ENCODE peak calls at places on chromosomes 1 and 21, in seven cellular contexts. I is left ventricle myocardium inferior, J is kidney tubule cell, G is NCI-H2107, P is NCI-H82, X is HuH-7.5, L is ACHN. B is an unnamed sample.

GRCh38 chr1:88237026-88237425 is 447.0 kb upstream of the PKN2 start:
- DNase-seq in I (no peak), J (peak), G (no peak), P (peak), X (no peak), L (no peak), B (no peak)

GRCh38 chr1:235697517-235697916 is 47.9 kb upstream of the GNG4 start:
- DNase-seq in I (no peak), J (no peak), G (no peak), P (no peak), X (no peak), L (no peak), B (no peak)

GRCh38 chr1:212607206-212607923 is 1.2 kb upstream of the ATF3 start:
- DNase-seq in I (peak), J (peak), G (no peak), P (peak), X (no peak), L (no peak), B (peak)

GRCh38 chr1:109274533-109275476 is 8.1 kb downstream of the PSRC1 start:
- DNase-seq in I (peak), J (peak), G (no peak), P (no peak), X (peak), L (peak), B (no peak)

GRCh38 chr21:43865471-43866181 is 603 bp downstream of the AGPAT3 start:
- DNase-seq in I (peak), J (peak), G (no peak), P (no peak), X (peak), L (peak), B (peak)

GRCh38 chr1:170487503-170487902 is 44.5 kb upstream of the GORAB start:
- DNase-seq in I (no peak), J (no peak), G (no peak), P (no peak), X (no peak), L (no peak), B (no peak)

GRCh38 chr1:192788184-192788583 is 20.7 kb upstream of the RGS2 start:
- DNase-seq in I (no peak), J (peak), G (no peak), P (peak), X (no peak), L (peak), B (no peak)

GRCh38 chr1:24742090-24742938 is 2.9 kb upstream of the CLIC4 start:
- DNase-seq in I (no peak), J (peak), G (no peak), P (peak), X (no peak), L (no peak), B (no peak)

GRCh38 chr1:111621050-111621449 is 1.5 kb downstream of the RAP1A start:
- DNase-seq in I (no peak), J (no peak), G (no peak), P (no peak), X (no peak), L (no peak), B (no peak)

GRCh38 chr1:25255711-25256577 is 8.7 kb upstream of the RSRP1 start:
- DNase-seq in I (no peak), J (no peak), G (no peak), P (no peak), X (no peak), L (no peak), B (no peak)

GRCh38 chr1:40745180-40745579 is 38.4 kb upstream of the KCNQ4 start:
- DNase-seq in I (no peak), J (no peak), G (no peak), P (no peak), X (no peak), L (no peak), B (no peak)

GRCh38 chr1:193537266-193538003 is 351.0 kb upstream of the B3GALT2 start:
- DNase-seq in I (no peak), J (no peak), G (no peak), P (no peak), X (no peak), L (no peak), B (no peak)

GRCh38 chr1:230068952-230069684 is 2.1 kb downstream of the GALNT2 start:
- DNase-seq in I (no peak), J (no peak), G (peak), P (peak), X (peak), L (no peak), B (no peak)

GRCh38 chr1:239428311-239428710 is 41.9 kb downstream of the CHRM3 start:
- DNase-seq in I (no peak), J (no peak), G (no peak), P (no peak), X (no peak), L (no peak), B (no peak)

GRCh38 chr1:175470591-175470990 is 272.8 kb downstream of the TNR start:
- DNase-seq in I (no peak), J (no peak), G (no peak), P (no peak), X (no peak), L (no peak), B (no peak)

GRCh38 chr1:27192039-27192529 is 37.2 kb upstream of the SLC9A1 start:
- DNase-seq in I (no peak), J (no peak), G (no peak), P (no peak), X (no peak), L (no peak), B (no peak)

B was measured in heart right ventricle.